ENCODE peak calls at places on chromosome 22, in seven cellular contexts. T is A673; W is sigmoid colon; F is CD8-positive, alpha-beta memory T cell; K is uterus; Y is K562; E is mucosa of descending colon. A is an unnamed sample.

GRCh38 chr22:37241351-37242142 is 2.5 kb downstream of the RAC2 start:
- DNase-seq in T (no peak), W (no peak), F (peak; percentile 41), K (no peak), Y (no peak), E (peak; percentile 43), A (peak; percentile 87)

GRCh38 chr22:35514366-35514765 is 26.3 kb upstream of the RASD2 start:
- DNase-seq in T (no peak), W (no peak), F (no peak), K (no peak), Y (no peak), E (no peak), A (no peak)

GRCh38 chr22:50683994-50684371 is 11.4 kb downstream of the SHANK3 start:
- DNase-seq in T (no peak), W (no peak), F (no peak), K (no peak), Y (no peak), E (no peak), A (peak; percentile 54)

GRCh38 chr22:50544078-50544745 is 1.5 kb upstream of the KLHDC7B start:
- DNase-seq in T (peak; percentile 83), W (peak; percentile 81), F (peak; percentile 78), K (no peak), Y (no peak), E (peak; percentile 94), A (peak; percentile 87)

GRCh38 chr22:38732251-38732815 is 23.5 kb downstream of the SUN2 start:
- DNase-seq in T (no peak), W (no peak), F (no peak), K (no peak), Y (no peak), E (peak; percentile 24), A (peak; percentile 61)

GRCh38 chr22:38981005-38981658 is 1.0 kb upstream of the APOBEC3B start:
- DNase-seq in T (peak; percentile 52), W (no peak), F (no peak), K (peak; percentile 55), Y (peak; percentile 62), E (no peak), A (peak; percentile 52)

GRCh38 chr22:37155971-37156370 is 6.3 kb upstream of the IL2RB start:
- DNase-seq in T (no peak), W (no peak), F (no peak), K (no peak), Y (no peak), E (no peak), A (peak; percentile 31)

GRCh38 chr22:45869448-45869847 is 107.5 kb downstream of the WNT7B start:
- DNase-seq in T (no peak), W (no peak), F (no peak), K (no peak), Y (no peak), E (no peak), A (no peak)

GRCh38 chr22:30324008-30324730 is 2.6 kb downstream of the TBC1D10A start:
- DNase-seq in T (no peak), W (no peak), F (peak; percentile 27), K (no peak), Y (no peak), E (no peak), A (no peak)

GRCh38 chr22:39967996-39968968 is 8.1 kb downstream of the TMA7B start:
- DNase-seq in T (no peak), W (peak; percentile 69), F (no peak), K (peak; percentile 26), Y (no peak), E (no peak), A (no peak)

GRCh38 chr22:17818166-17818565 is 43.9 kb upstream of the BID start:
- DNase-seq in T (no peak), W (no peak), F (no peak), K (no peak), Y (no peak), E (no peak), A (no peak)

GRCh38 chr22:30043181-30043580 is 37.1 kb upstream of the HORMAD2 start:
- DNase-seq in T (peak; percentile 46), W (no peak), F (no peak), K (no peak), Y (no peak), E (no peak), A (no peak)

GRCh38 chr22:16937811-16938210 is 70.2 kb downstream of the GAB4 start:
- DNase-seq in T (no peak), W (no peak), F (no peak), K (no peak), Y (no peak), E (no peak), A (no peak)

GRCh38 chr22:21941921-21942320 is 10.7 kb downstream of the PPM1F start:
- DNase-seq in T (peak; percentile 49), W (no peak), F (no peak), K (no peak), Y (no peak), E (no peak), A (no peak)

GRCh38 chr22:41907436-41908401 is 7.2 kb downstream of the SHISA8 start:
- DNase-seq in T (peak; percentile 59), W (no peak), F (no peak), K (no peak), Y (no peak), E (no peak), A (no peak)

GRCh38 chr22:35375031-35375430 is 5.9 kb upstream of the HMOX1 start:
- DNase-seq in T (no peak), W (no peak), F (no peak), K (no peak), Y (no peak), E (no peak), A (no peak)

GRCh38 chr22:27625769-27626674 is 175.5 kb downstream of the MN1 start:
- DNase-seq in T (no peak), W (no peak), F (no peak), K (no peak), Y (no peak), E (no peak), A (no peak)

GRCh38 chr22:37147186-37147990 is 2.3 kb downstream of the IL2RB start:
- DNase-seq in T (no peak), W (no peak), F (no peak), K (no peak), Y (no peak), E (no peak), A (peak; percentile 39)

GRCh38 chr22:45009881-45010531 is at the start of gene PHF21B:
- DNase-seq in T (peak; percentile 91), W (peak; percentile 70), F (no peak), K (peak; percentile 71), Y (peak; percentile 75), E (no peak), A (no peak)

GRCh38 chr22:46086577-46087335 is 63.6 kb upstream of the PPARA start:
- DNase-seq in T (no peak), W (peak; percentile 73), F (no peak), K (peak; percentile 48), Y (peak; percentile 16), E (peak; percentile 39), A (peak; percentile 33)

GRCh38 chr22:33923660-33924246 is 3.5 kb upstream of the LARGE1 start:
- DNase-seq in T (peak; percentile 40), W (peak; percentile 75), F (no peak), K (peak; percentile 77), Y (peak; percentile 24), E (peak; percentile 25), A (no peak)

DNA sequence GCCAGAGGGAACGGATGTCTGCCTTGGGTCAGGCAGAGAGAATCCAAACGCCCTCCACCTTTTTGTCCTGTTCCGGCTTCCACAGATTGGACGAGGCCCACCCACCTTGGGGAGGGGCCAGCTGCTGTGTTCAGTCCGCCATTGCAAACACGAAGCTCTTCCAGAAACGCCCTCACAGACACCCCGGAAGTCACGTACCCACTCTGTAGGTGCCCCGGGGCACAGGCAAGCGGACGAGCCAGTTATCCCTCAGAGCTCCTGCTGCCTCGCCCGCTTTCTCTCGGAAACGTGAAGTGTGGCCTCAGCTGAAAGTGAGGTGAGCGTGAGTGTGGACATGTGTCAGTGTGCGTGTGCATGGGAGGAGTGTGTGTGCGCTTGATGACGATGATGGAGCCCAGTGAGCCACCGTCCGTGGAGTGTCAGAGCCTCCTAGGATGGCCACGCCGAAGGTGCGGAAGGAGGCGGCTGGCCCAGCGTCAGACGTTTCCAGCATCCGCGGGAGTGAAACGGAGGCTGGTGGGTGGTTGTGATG is 869.2 kb downstream of the TBC1D22A start:
- DNase-seq in T (no peak), W (no peak), F (no peak), K (no peak), Y (peak; percentile 75), E (no peak), A (no peak)
- H3K9me3 ChIP-seq in T (no peaks in the 10 kb centered on the region), W (no peaks in the 10 kb centered on the region), F (no peaks in the 10 kb centered on the region), K (no peaks in the 10 kb centered on the region), Y (peaks cover 4% of the 10 kb centered on the region), E (no peaks in the 10 kb centered on the region), A (peaks cover 2% of the 10 kb centered on the region)

DNA sequence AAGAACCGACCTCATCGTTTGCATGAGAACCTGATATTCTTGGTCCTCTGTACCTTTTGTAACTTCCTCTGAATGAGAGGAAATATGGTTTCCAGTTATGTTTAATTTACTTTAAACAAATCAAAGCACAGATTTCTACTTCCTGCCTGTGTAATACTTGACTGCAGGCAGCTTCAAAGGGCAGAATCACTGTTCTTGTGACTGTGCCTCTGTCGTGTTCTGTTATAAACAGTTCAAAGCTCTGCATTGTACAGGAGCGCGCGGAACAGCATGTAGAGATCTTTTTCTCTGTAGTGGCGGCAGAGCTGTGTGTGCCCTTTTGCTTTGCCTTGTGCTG is 73.2 kb upstream of the CLDN5 start:
- DNase-seq in T (no peak), W (no peak), F (no peak), K (no peak), Y (no peak), E (no peak), A (no peak)
- H3K9me3 ChIP-seq in T (no peaks in the 10 kb centered on the region), W (no peaks in the 10 kb centered on the region), F (no peaks in the 10 kb centered on the region), K (no peaks in the 10 kb centered on the region), Y (no peaks in the 10 kb centered on the region), E (no peaks in the 10 kb centered on the region), A (no peaks in the 10 kb centered on the region)

GRCh38 chr22:49209452-49210195 is 618.0 kb downstream of the BRD1 start:
- DNase-seq in T (peak; percentile 91), W (peak; percentile 30), F (no peak), K (no peak), Y (no peak), E (no peak), A (no peak)
- H3K9me3 ChIP-seq in T (no peaks in the 10 kb centered on the region), W (no peaks in the 10 kb centered on the region), F (no peaks in the 10 kb centered on the region), K (no peaks in the 10 kb centered on the region), Y (no peaks in the 10 kb centered on the region), E (no peaks in the 10 kb centered on the region), A (no peaks in the 10 kb centered on the region)

DNA sequence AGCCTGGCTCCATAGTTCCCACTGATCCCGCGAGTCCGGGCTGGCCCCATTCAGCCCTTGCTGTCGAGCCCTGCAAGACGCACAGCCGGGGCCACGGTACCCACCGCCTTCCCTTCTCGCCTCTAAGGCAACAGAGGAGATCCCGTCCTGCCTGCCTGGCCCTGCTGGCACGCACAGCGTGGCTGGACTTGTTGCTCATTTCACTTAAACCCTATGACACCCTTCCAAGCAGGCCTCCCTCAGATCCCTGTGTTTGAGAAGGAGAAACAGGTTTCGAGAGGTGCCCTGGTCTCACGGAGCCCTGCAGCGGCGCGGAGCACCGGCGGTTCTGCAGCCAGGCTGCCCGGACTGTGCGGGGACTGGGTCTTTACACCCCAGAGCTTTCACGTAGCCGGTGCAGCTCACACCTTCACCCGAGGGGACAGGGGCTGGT is 1048.4 kb downstream of the BRD1 start:
- DNase-seq in T (no peak), W (peak; percentile 57), F (no peak), K (no peak), Y (no peak), E (no peak), A (no peak)
- H3K9me3 ChIP-seq in T (peaks cover 17% of the 10 kb centered on the region), W (peaks cover 4% of the 10 kb centered on the region), F (no peaks in the 10 kb centered on the region), K (no peaks in the 10 kb centered on the region), Y (no peaks in the 10 kb centered on the region), E (peaks cover 6% of the 10 kb centered on the region), A (peaks cover 24% of the 10 kb centered on the region)